ENCODE peak calls at places on chromosomes 11 and 22, in nine cellular contexts. G is sigmoid colon, U is endothelial cell of umbilical vein, W is HepG2, H is H1, R is NB4, B is uterus, J is body of pancreas, Z is adrenal gland. E is an unnamed sample.

GRCh38 chr22:50301581-50301991 is 5.9 kb downstream of the PLXNB2 start:
- DNase-seq in G (no peak), U (no peak), W (no peak), H (no peak), R (no peak), B (no peak), J (no peak), Z (no peak), E (no peak)

GRCh38 chr11:26583550-26583949 is 11.5 kb upstream of the MUC15 start:
- DNase-seq in G (no peak), U (no peak), W (no peak), H (no peak), R (peak), B (no peak), J (peak), Z (no peak), E (no peak)

GRCh38 chr11:118609380-118610219 is 2.2 kb downstream of the PHLDB1 start:
- DNase-seq in G (peak), U (peak), W (no peak), H (peak), R (peak), B (peak), J (no peak), Z (no peak), E (no peak)

GRCh38 chr22:32801436-32802290 is at the start of gene TIMP3:
- DNase-seq in G (peak), U (no peak), W (no peak), H (peak), R (peak), B (peak), J (peak), Z (peak), E (peak)

GRCh38 chr11:13883042-13883441 is 79.5 kb upstream of the SPON1 start:
- DNase-seq in G (no peak), U (no peak), W (no peak), H (no peak), R (no peak), B (no peak), J (no peak), Z (no peak), E (no peak)

GRCh38 chr11:11230802-11231562 is 122.1 kb downstream of the CSNK2A3 start:
- DNase-seq in G (no peak), U (no peak), W (peak), H (peak), R (peak), B (no peak), J (no peak), Z (no peak), E (no peak)

GRCh38 chr11:91495837-91496236 is 728.8 kb upstream of the FAT3 start:
- DNase-seq in G (no peak), U (no peak), W (no peak), H (no peak), R (no peak), B (no peak), J (no peak), Z (no peak), E (no peak)

GRCh38 chr11:112797072-112797471 is 164.1 kb upstream of the NCAM1 start:
- DNase-seq in G (no peak), U (no peak), W (no peak), H (no peak), R (no peak), B (no peak), J (peak), Z (no peak), E (no peak)

GRCh38 chr11:65425971-65426838 is 3.6 kb downstream of the NEAT1 start:
- DNase-seq in G (peak), U (peak), W (no peak), H (no peak), R (peak), B (peak), J (no peak), Z (no peak), E (no peak)

GRCh38 chr11:105398636-105399035 is 211.2 kb upstream of the GRIA4 start:
- DNase-seq in G (no peak), U (no peak), W (no peak), H (no peak), R (no peak), B (no peak), J (no peak), Z (no peak), E (no peak)

GRCh38 chr11:115433376-115433775 is 70.8 kb downstream of the CADM1 start:
- DNase-seq in G (no peak), U (no peak), W (no peak), H (no peak), R (no peak), B (no peak), J (no peak), Z (no peak), E (no peak)

GRCh38 chr11:32118025-32118974 is 27.4 kb downstream of the RCN1 start:
- DNase-seq in G (no peak), U (no peak), W (peak), H (no peak), R (peak), B (no peak), J (no peak), Z (peak), E (no peak)

GRCh38 chr11:38005597-38005996 is 1407.6 kb upstream of the RAG2 start:
- DNase-seq in G (no peak), U (peak), W (no peak), H (no peak), R (no peak), B (no peak), J (no peak), Z (no peak), E (no peak)

GRCh38 chr11:119424775-119425174 is 1.8 kb upstream of the THY1 start:
- DNase-seq in G (no peak), U (no peak), W (no peak), H (no peak), R (no peak), B (no peak), J (no peak), Z (no peak), E (no peak)

GRCh38 chr11:15865212-15865987 is 490.9 kb downstream of the SOX6 start:
- DNase-seq in G (no peak), U (no peak), W (no peak), H (no peak), R (no peak), B (no peak), J (no peak), Z (no peak), E (no peak)

GRCh38 chr22:23403152-23403719 is 176.9 kb downstream of the IGLL1 start:
- DNase-seq in G (peak), U (no peak), W (no peak), H (no peak), R (no peak), B (no peak), J (no peak), Z (no peak), E (no peak)

GRCh38 chr11:15714641-15715399 is 600.1 kb downstream of the INSC start:
- DNase-seq in G (no peak), U (no peak), W (no peak), H (no peak), R (no peak), B (no peak), J (no peak), Z (no peak), E (no peak)

GRCh38 chr22:19527861-19528417 is 3.7 kb upstream of the CLDN5 start:
- DNase-seq in G (no peak), U (no peak), W (no peak), H (no peak), R (peak), B (no peak), J (no peak), Z (no peak), E (no peak)

GRCh38 chr22:30143265-30143664 is 63.0 kb downstream of the HORMAD2 start:
- DNase-seq in G (no peak), U (no peak), W (no peak), H (no peak), R (no peak), B (no peak), J (no peak), Z (no peak), E (no peak)

GRCh38 chr22:32676196-32676595 is 125.3 kb upstream of the TIMP3 start:
- DNase-seq in G (no peak), U (no peak), W (no peak), H (no peak), R (no peak), B (no peak), J (peak), Z (no peak), E (no peak)

GRCh38 chr11:93329936-93330445 is 551 bp upstream of the DEUP1 start:
- DNase-seq in G (no peak), U (no peak), W (no peak), H (peak), R (no peak), B (no peak), J (peak), Z (peak), E (no peak)

GRCh38 chr22:19958083-19959042 is 16.7 kb upstream of the TXNRD2 start:
- DNase-seq in G (peak), U (no peak), W (no peak), H (no peak), R (no peak), B (no peak), J (no peak), Z (peak), E (no peak)

GRCh38 chr11:10539339-10539738 is 1.6 kb downstream of the RNF141 start:
- DNase-seq in G (no peak), U (no peak), W (peak), H (no peak), R (no peak), B (no peak), J (no peak), Z (no peak), E (no peak)

GRCh38 chr22:23401111-23401909 is 178.8 kb downstream of the IGLL1 start:
- DNase-seq in G (peak), U (no peak), W (no peak), H (no peak), R (no peak), B (no peak), J (no peak), Z (no peak), E (no peak)

GRCh38 chr11:4465411-4465810 is 16.3 kb downstream of the OR52K2 start:
- DNase-seq in G (no peak), U (no peak), W (no peak), H (no peak), R (no peak), B (no peak), J (no peak), Z (no peak), E (no peak)

DNA sequence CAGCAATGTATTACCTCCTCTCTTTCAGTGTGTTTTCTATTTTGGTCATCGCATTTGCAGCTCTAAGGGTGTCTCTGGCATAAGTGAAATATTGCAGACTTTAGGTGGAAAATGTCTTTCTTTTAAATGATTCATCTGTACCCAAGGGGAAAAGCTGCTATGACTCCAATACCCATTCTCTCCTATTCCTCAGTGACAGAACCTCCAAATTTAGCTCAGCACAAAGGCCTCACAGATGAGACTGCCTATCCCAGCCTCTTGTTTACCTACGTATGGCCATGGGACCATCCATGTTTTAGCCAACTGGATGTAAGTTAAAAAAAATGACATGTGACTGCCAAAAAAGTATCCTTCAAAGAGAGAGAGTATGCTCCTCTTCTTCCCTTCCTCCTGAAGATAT is 7.9 kb downstream of the MTMR2 start:
- DNase-seq in G (no peak), U (no peak), W (no peak), H (no peak), R (no peak), B (no peak), J (no peak), Z (no peak), E (no peak)
- TF ChIP-seq POLR2A in G (no peak), U (no peak), W (no peak), H (no peak), R (no peak), B (no peak), J (no peak), Z (no peak), E (no peak)

GRCh38 chr11:73237471-73238290 is 19.6 kb downstream of the P2RY2 start:
- DNase-seq in G (peak), U (peak), W (peak), H (no peak), R (no peak), B (no peak), J (no peak), Z (peak), E (peak)

GRCh38 chr11:73236205-73236765 is 18.2 kb downstream of the P2RY2 start:
- DNase-seq in G (peak), U (no peak), W (no peak), H (no peak), R (no peak), B (no peak), J (no peak), Z (peak), E (no peak)

GRCh38 chr11:73239111-73239521 is 21.0 kb downstream of the P2RY2 start:
- DNase-seq in G (peak), U (no peak), W (no peak), H (no peak), R (no peak), B (no peak), J (no peak), Z (no peak), E (peak)

GRCh38 chr11:73235236-73235786 is 17.2 kb downstream of the P2RY2 start:
- DNase-seq in G (peak), U (no peak), W (no peak), H (no peak), R (no peak), B (no peak), J (no peak), Z (peak), E (peak)

GRCh38 chr11:73236879-73237278 is 18.8 kb downstream of the P2RY2 start:
- DNase-seq in G (no peak), U (peak), W (peak), H (peak), R (peak), B (no peak), J (peak), Z (peak), E (peak)
- TF ChIP-seq CTCF in G (peak), U (peak), W (peak), H (peak), R (peak), B (no peak), J (peak), Z (peak), E (peak)

DNA sequence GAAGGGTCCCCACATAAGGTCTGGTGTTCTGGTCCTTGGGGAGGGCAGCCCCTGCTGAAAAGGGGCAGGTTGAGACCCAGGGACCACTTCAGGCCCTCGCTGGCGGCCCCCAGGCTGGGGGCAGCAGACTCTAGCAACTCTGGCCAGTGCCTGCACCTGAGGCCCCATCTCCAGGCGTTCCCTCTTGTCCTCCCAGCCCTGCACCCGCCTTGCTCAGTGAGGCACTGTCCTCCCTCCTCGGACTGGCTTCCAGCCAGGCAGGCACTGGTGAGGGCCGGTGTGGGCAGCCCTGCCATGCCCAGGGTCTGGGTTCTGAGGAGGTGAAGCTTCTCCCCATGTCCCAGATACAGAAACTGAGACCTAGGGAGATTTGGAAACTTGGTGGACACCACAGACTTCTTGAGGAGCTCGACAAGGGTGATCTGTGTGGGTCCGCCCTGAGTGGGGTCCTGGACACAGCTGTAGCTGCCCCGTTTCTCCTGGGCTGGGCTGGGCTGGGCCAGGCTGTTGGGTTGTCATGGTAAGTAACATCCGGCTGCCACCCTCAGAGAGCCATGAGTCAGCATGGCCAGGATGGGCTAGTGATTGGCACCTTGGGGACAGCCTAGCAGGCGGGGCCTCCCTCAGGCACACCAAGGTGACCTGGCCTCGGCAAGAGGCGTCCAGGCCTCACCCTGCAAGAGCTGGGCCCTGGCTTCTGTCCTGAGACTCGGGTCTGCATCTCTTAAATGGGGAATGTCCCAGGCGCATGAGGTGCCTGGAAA is 11.1 kb upstream of the PHLDA2 start:
- DNase-seq in G (peak), U (no peak), W (peak), H (no peak), R (no peak), B (no peak), J (no peak), Z (no peak), E (peak)
- TF ChIP-seq POLR2A in G (no peak), U (no peak), W (peak), H (no peak), R (no peak), B (no peak), J (no peak), Z (no peak), E (no peak)

GRCh38 chr11:128171496-128171895 is 415.9 kb downstream of the ETS1 start:
- DNase-seq in G (no peak), U (peak), W (no peak), H (no peak), R (no peak), B (no peak), J (no peak), Z (no peak), E (no peak)
- TF ChIP-seq CTCF in G (no peak), U (no peak), W (no peak), H (no peak), R (no peak), B (no peak), J (no peak), Z (no peak), E (no peak)

GRCh38 chr11:63813563-63814382 is 517 bp downstream of the SPINDOC start:
- DNase-seq in G (peak), U (peak), W (no peak), H (peak), R (peak), B (peak), J (peak), Z (peak), E (peak)
- TF ChIP-seq POLR2A in G (no peak), U (no peak), W (peak), H (peak), R (peak), B (no peak), J (no peak), Z (no peak), E (no peak)

GRCh38 chr22:43186272-43187170 is at the start of gene TTLL12:
- DNase-seq in G (peak), U (peak), W (no peak), H (no peak), R (peak), B (no peak), J (peak), Z (peak), E (peak)
- TF ChIP-seq CTCF in G (no peak), U (no peak), W (no peak), H (no peak), R (no peak), B (no peak), J (no peak), Z (no peak), E (no peak)

GRCh38 chr11:67372232-67372992 is 986 bp downstream of the CLCF1 start:
- DNase-seq in G (peak), U (no peak), W (no peak), H (peak), R (peak), B (no peak), J (no peak), Z (no peak), E (no peak)

GRCh38 chr11:67370351-67371076 is 2.9 kb downstream of the CLCF1 start:
- DNase-seq in G (peak), U (no peak), W (no peak), H (no peak), R (no peak), B (peak), J (no peak), Z (no peak), E (no peak)

GRCh38 chr11:67371199-67371548 is 2.2 kb downstream of the CLCF1 start:
- DNase-seq in G (no peak), U (no peak), W (no peak), H (no peak), R (no peak), B (no peak), J (no peak), Z (no peak), E (no peak)

GRCh38 chr11:67372993-67373915 is at the start of gene CLCF1:
- DNase-seq in G (peak), U (no peak), W (no peak), H (peak), R (peak), B (peak), J (peak), Z (peak), E (peak)

GRCh38 chr11:67371549-67372231 is 1.7 kb downstream of the CLCF1 start:
- DNase-seq in G (peak), U (no peak), W (peak), H (peak), R (peak), B (peak), J (peak), Z (no peak), E (no peak)
- TF ChIP-seq POLR2A in G (no peak), U (no peak), W (no peak), H (no peak), R (no peak), B (peak), J (no peak), Z (no peak), E (no peak)

DNA sequence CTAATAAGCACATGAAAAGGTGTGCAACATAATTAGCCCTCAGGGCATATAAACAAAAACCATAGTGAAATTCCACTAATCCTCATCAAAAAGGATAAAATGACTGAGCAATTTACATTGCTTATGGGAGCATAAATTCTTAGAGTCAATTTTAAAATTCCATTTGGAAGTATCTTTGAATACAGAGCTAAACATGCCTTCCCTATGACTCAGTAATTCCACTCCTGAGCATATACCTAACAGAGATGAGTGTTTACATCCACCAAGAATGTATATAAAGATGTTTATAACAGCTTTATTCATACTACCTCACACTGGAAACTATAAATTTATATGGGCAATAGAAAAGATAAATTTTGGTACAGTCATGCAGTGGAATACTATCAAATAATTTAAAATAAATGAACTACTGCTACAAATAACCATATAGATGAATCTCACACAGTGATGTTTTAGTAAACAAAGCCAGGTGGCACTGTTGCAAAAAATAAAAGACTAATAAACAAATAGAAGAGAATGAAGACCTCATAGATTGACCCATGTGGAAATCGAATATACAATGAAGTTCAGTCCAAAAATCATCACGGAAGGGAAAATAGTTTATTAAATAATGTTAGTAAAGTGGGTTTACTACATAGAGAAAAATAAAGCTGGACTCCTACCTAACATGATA is 8.2 kb upstream of the OR2D2 start:
- DNase-seq in G (no peak), U (no peak), W (no peak), H (no peak), R (no peak), B (no peak), J (no peak), Z (no peak), E (no peak)
- TF ChIP-seq CTCF in G (no peak), U (no peak), W (no peak), H (no peak), R (no peak), B (no peak), J (no peak), Z (no peak), E (peak)

GRCh38 chr11:64163951-64164350 is 2.0 kb downstream of the MACROD1 start:
- DNase-seq in G (no peak), U (no peak), W (no peak), H (no peak), R (no peak), B (no peak), J (no peak), Z (no peak), E (no peak)

GRCh38 chr11:64170419-64170818 is 4.5 kb upstream of the MACROD1 start:
- DNase-seq in G (no peak), U (no peak), W (no peak), H (no peak), R (no peak), B (no peak), J (no peak), Z (no peak), E (no peak)

GRCh38 chr11:64165482-64165841 is 451 bp downstream of the MACROD1 start:
- DNase-seq in G (no peak), U (no peak), W (no peak), H (no peak), R (peak), B (no peak), J (no peak), Z (no peak), E (peak)

GRCh38 chr11:64164392-64165312 is 1.3 kb downstream of the MACROD1 start:
- DNase-seq in G (no peak), U (no peak), W (peak), H (peak), R (peak), B (no peak), J (peak), Z (peak), E (peak)

GRCh38 chr11:64165842-64166635 is at the start of gene MACROD1:
- DNase-seq in G (peak), U (peak), W (peak), H (peak), R (peak), B (peak), J (peak), Z (peak), E (peak)
- TF ChIP-seq POLR2A in G (no peak), U (peak), W (peak), H (peak), R (peak), B (peak), J (peak), Z (peak), E (peak)

E was measured in gastrocnemius medialis.